ENCODE peak calls at places on chromosome 3, in six cellular contexts. W, V, Y, Q, K and T are unnamed samples.

GRCh38 chr3:33911525-33912322 is 113.3 kb downstream of the PDCD6IP start:
- DNase-seq in W (no peak), V (no peak), Y (peak), Q (peak), K (no peak), T (no peak)

GRCh38 chr3:140546649-140547048 is 131.2 kb upstream of the TRIM42 start:
- DNase-seq in W (no peak), V (no peak), Y (no peak), Q (peak), K (no peak), T (no peak)

GRCh38 chr3:171044828-171045793 is 18.6 kb upstream of the SLC2A2 start:
- DNase-seq in W (peak), V (no peak), Y (peak), Q (peak), K (no peak), T (peak)

GRCh38 chr3:51436998-51437639 is 46.0 kb downstream of the RBM15B start:
- DNase-seq in W (no peak), V (no peak), Y (peak), Q (no peak), K (no peak), T (no peak)

GRCh38 chr3:133211449-133211848 is 173.3 kb downstream of the TMEM108 start:
- DNase-seq in W (peak), V (no peak), Y (no peak), Q (no peak), K (no peak), T (no peak)

GRCh38 chr3:45055411-45056143 is 29.5 kb downstream of the CLEC3B start:
- DNase-seq in W (no peak), V (no peak), Y (peak), Q (peak), K (no peak), T (no peak)

GRCh38 chr3:151477596-151478375 is 16.9 kb upstream of the IGSF10 start:
- DNase-seq in W (no peak), V (no peak), Y (no peak), Q (no peak), K (no peak), T (no peak)

GRCh38 chr3:48661501-48662139 is 1.1 kb downstream of the CELSR3 start:
- DNase-seq in W (no peak), V (peak), Y (peak), Q (peak), K (peak), T (no peak)

GRCh38 chr3:194387926-194388418 is 11.1 kb downstream of the GP5 start:
- DNase-seq in W (no peak), V (peak), Y (no peak), Q (no peak), K (no peak), T (no peak)

GRCh38 chr3:162586591-162586990 is 1090.0 kb downstream of the OTOL1 start:
- DNase-seq in W (no peak), V (no peak), Y (peak), Q (peak), K (no peak), T (no peak)

GRCh38 chr3:41532976-41533375 is 333.7 kb downstream of the CTNNB1 start:
- DNase-seq in W (no peak), V (no peak), Y (no peak), Q (no peak), K (no peak), T (no peak)

GRCh38 chr3:67650084-67650483 is 4.3 kb downstream of the SUCLG2 start:
- DNase-seq in W (no peak), V (no peak), Y (no peak), Q (no peak), K (no peak), T (no peak)

GRCh38 chr3:49781415-49782199 is 4.7 kb downstream of the IP6K1 start:
- DNase-seq in W (no peak), V (no peak), Y (no peak), Q (no peak), K (no peak), T (no peak)